ENCODE peak calls at places on chromosomes 5 and 9, in six cellular contexts. X, E, N, M, Y and H are unnamed samples.

GRCh38 chr5:77167695-77168111 is 42.8 kb upstream of the PDE8B start:
- DNase-seq in X (no peak), E (peak), N (peak), M (no peak), Y (no peak), H (no peak)

GRCh38 chr5:179222246-179223017 is 122.8 kb downstream of the ADAMTS2 start:
- DNase-seq in X (no peak), E (no peak), N (no peak), M (no peak), Y (no peak), H (no peak)

GRCh38 chr5:88883059-88883565 is at the start of gene MEF2C:
- DNase-seq in X (peak), E (peak), N (peak), M (no peak), Y (peak), H (no peak)

GRCh38 chr9:137306546-137307254 is 4.6 kb upstream of the NRARP start:
- DNase-seq in X (no peak), E (no peak), N (no peak), M (no peak), Y (no peak), H (no peak)

GRCh38 chr9:134424818-134425217 is 98.6 kb downstream of the RXRA start:
- DNase-seq in X (no peak), E (no peak), N (no peak), M (no peak), Y (no peak), H (no peak)

GRCh38 chr5:140595538-140595937 is 30.9 kb downstream of the SLC35A4 start:
- DNase-seq in X (no peak), E (no peak), N (peak), M (no peak), Y (no peak), H (no peak)

GRCh38 chr5:18003312-18003711 is 369.1 kb downstream of the TAF11L14 start:
- DNase-seq in X (no peak), E (no peak), N (no peak), M (no peak), Y (no peak), H (no peak)

GRCh38 chr5:128532776-128533175 is 5.3 kb downstream of the FBN2 start:
- DNase-seq in X (no peak), E (no peak), N (no peak), M (no peak), Y (no peak), H (no peak)

GRCh38 chr5:143073761-143074160 is 303.6 kb downstream of the ARHGAP26 start:
- DNase-seq in X (no peak), E (no peak), N (no peak), M (no peak), Y (no peak), H (no peak)

GRCh38 chr5:95962475-95962773 is 773 bp upstream of the ELL2 start:
- DNase-seq in X (no peak), E (no peak), N (no peak), M (no peak), Y (no peak), H (no peak)

GRCh38 chr5:79333852-79334557 is 98.1 kb downstream of the JMY start:
- DNase-seq in X (no peak), E (no peak), N (no peak), M (no peak), Y (no peak), H (no peak)

GRCh38 chr9:38417003-38417965 is 7.0 kb downstream of the IGFBPL1 start:
- DNase-seq in X (no peak), E (peak), N (no peak), M (no peak), Y (peak), H (no peak)

GRCh38 chr5:10607023-10607665 is 43.3 kb downstream of the ANKRD33B start:
- DNase-seq in X (no peak), E (no peak), N (no peak), M (no peak), Y (peak), H (no peak)

GRCh38 chr9:104961238-104961637 is 33.3 kb upstream of the ABCA1 start:
- DNase-seq in X (no peak), E (peak), N (no peak), M (peak), Y (peak), H (no peak)

GRCh38 chr9:137030006-137030405 is 1.9 kb downstream of the FUT7 start:
- DNase-seq in X (no peak), E (no peak), N (no peak), M (no peak), Y (no peak), H (no peak)

GRCh38 chr9:98529841-98530240 is 178.9 kb downstream of the GABBR2 start:
- DNase-seq in X (no peak), E (no peak), N (no peak), M (no peak), Y (no peak), H (no peak)